ENCODE peak calls at places on chromosomes 7 and 10, in four cellular contexts. J is osteoblast, O is OCI-LY7, P is transverse colon. T is an unnamed sample.

GRCh38 chr10:78572565-78572964 is 496.2 kb upstream of the ZMIZ1 start:
- DNase-seq in J (no peak), O (no peak), P (no peak), T (no peak)

GRCh38 chr10:43806851-43807640 is 158.4 kb upstream of the ZNF32 start:
- DNase-seq in J (no peak), O (no peak), P (no peak), T (no peak)

GRCh38 chr10:7857259-7857658 is 39.0 kb downstream of the TAF3 start:
- DNase-seq in J (peak), O (no peak), P (no peak), T (no peak)

GRCh38 chr7:108528183-108528712 is 2.3 kb upstream of the PNPLA8 start:
- DNase-seq in J (peak), O (no peak), P (peak), T (no peak)

GRCh38 chr10:35335718-35336083 is 608 bp upstream of the CCNY start:
- DNase-seq in J (no peak), O (peak), P (peak), T (peak)

GRCh38 chr7:104664648-104665047 is 336.2 kb downstream of the LHFPL3 start:
- DNase-seq in J (no peak), O (no peak), P (no peak), T (no peak)

GRCh38 chr10:99658622-99659030 is 683 bp upstream of the ENTPD7 start:
- DNase-seq in J (peak), O (no peak), P (peak), T (peak)

GRCh38 chr10:76429331-76429625 is 997.9 kb downstream of the LRMDA start:
- DNase-seq in J (peak), O (no peak), P (no peak), T (no peak)

GRCh38 chr10:79397575-79398303 is 47.7 kb downstream of the ZCCHC24 start:
- DNase-seq in J (peak), O (no peak), P (no peak), T (no peak)

GRCh38 chr7:93751421-93751820 is 139.1 kb downstream of the TFPI2 start:
- DNase-seq in J (no peak), O (no peak), P (no peak), T (no peak)

GRCh38 chr10:78856421-78856820 is 212.3 kb upstream of the ZMIZ1 start:
- DNase-seq in J (no peak), O (no peak), P (no peak), T (no peak)

GRCh38 chr7:35805876-35806275 is 5.0 kb downstream of the SEPTIN7 start:
- DNase-seq in J (no peak), O (no peak), P (no peak), T (peak)

GRCh38 chr10:89241491-89242339 is 9.9 kb downstream of the LIPA start:
- DNase-seq in J (no peak), O (no peak), P (no peak), T (no peak)

GRCh38 chr7:70472580-70473239 is 659.2 kb upstream of the GALNT17 start:
- DNase-seq in J (no peak), O (no peak), P (no peak), T (no peak)

GRCh38 chr10:52573347-52573746 is 199.2 kb downstream of the MBL2 start:
- DNase-seq in J (no peak), O (no peak), P (no peak), T (no peak)

GRCh38 chr10:6383099-6383812 is 180.5 kb downstream of the PFKFB3 start:
- DNase-seq in J (peak), O (no peak), P (no peak), T (no peak)

GRCh38 chr10:13892871-13893270 is 306.1 kb downstream of the PRPF18 start:
- DNase-seq in J (no peak), O (no peak), P (no peak), T (no peak)

GRCh38 chr7:55502988-55503514 is 69.3 kb downstream of the VOPP1 start:
- DNase-seq in J (no peak), O (peak), P (no peak), T (no peak)

GRCh38 chr7:27547401-27547800 is 115.3 kb downstream of the HIBADH start:
- DNase-seq in J (peak), O (no peak), P (no peak), T (no peak)

GRCh38 chr10:101193210-101193609 is 36.1 kb downstream of the LBX1 start:
- DNase-seq in J (no peak), O (no peak), P (no peak), T (no peak)

GRCh38 chr7:1813394-1814088 is 143.5 kb downstream of the ELFN1 start:
- DNase-seq in J (peak), O (no peak), P (no peak), T (no peak)

GRCh38 chr7:1810521-1810920 is 140.4 kb downstream of the ELFN1 start:
- DNase-seq in J (peak), O (no peak), P (no peak), T (no peak)

GRCh38 chr7:1812693-1813393 is 142.8 kb downstream of the ELFN1 start:
- DNase-seq in J (peak), O (no peak), P (no peak), T (no peak)

GRCh38 chr7:1810961-1811849 is 141.1 kb downstream of the ELFN1 start:
- DNase-seq in J (peak), O (no peak), P (no peak), T (no peak)

DNA sequence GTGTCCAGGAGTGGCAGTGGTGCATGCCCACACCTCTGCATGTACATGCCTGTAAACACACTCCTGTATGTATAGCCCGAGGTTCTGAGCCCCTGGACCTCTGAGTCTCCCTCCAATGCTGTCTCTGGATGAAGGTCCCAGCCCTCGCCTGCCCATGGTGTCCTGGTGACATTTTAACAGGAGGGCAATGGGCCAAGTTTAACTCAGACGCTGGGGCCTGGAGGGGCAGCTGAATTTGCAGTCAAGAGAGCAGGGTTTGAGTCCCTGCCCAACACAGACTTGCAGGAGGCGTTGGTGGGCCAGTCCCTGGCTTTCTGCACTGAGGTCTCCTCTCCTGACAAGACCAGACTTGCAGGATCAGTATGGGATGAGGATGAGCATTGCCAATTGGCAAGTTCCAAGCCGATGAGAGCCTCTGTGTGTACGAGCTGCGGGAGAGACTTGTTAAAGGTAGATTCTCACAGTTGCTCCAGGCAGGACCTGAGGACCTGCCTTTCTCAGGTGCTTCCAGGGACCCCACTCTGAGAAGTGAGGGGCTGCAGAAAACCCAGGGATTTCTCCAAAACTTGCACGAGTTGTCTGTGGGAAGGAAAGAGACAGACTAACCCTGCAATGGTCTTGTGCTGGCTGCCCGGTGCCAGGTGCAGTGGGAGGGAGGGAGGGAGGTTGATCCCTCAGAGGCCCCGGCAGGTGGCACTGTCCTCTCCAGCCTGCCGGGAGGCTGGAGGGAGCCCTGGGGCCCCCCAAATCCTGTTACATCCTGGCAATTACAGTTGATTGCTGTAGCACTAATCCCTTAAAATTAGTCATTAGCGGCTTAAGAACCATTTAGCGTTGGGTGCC is 142.0 kb downstream of the ELFN1 start:
- DNase-seq in J (peak), O (peak), P (no peak), T (no peak)
- TF ChIP-seq CTCF in J (peak), O (peak), P (peak), T (peak)

DNA sequence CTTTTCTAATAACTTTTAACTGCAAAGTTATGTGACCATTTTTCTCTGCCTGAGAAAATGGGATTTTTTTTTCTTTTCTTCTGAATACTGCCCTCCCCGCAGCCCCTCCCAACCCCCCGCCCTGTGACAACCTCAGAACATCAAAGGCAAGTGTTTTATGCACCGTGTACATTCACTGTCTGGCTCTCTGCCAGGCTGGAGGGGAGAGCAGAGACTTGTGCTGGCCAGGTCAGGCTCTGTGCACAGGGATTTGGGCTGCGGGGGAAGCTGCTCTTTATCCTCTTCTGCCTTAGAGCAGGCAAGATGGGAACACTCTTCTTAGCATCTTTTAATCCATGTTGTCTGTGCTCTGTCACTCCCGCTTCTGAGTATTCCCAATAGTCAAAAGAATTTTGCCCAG is 195.1 kb downstream of the CCSER2 start:
- DNase-seq in J (no peak), O (no peak), P (no peak), T (no peak)
- TF ChIP-seq CTCF in J (no peak), O (no peak), P (no peak), T (no peak)

DNA sequence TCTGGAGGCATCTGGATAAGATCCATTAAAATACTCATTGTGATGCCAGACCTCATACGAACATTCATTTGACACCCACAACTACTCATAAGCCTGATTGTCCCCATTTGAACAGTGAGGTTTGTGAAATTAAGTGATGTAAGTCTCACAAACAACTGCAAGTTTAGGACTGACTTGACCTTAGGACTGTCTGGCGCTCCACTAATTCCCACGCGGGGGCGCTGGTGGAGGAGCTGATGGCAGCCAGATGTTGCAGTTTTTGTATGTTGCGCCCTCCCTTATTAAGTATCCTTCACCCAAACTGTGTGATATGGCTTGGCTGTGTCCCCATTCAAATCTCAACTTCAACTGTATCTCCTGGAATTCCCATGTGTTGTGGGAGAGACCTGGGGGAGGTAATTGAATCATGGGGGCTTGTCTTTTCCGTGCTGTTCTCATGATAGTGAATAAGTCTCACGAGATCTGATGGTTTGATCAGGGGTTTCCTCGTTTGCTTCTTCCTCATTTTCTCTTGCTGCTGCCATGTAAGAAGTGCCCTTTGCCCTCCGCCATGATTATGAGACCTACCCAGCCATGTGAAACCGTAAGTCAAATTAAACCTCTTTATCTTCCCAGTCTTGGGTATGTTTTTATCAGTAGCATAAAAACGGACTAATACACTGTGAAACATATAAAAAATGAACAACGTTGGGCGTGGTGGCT is 20.3 kb upstream of the TIAL1 start:
- DNase-seq in J (no peak), O (no peak), P (no peak), T (peak)
- TF ChIP-seq CTCF in J (peak), O (no peak), P (no peak), T (no peak)

DNA sequence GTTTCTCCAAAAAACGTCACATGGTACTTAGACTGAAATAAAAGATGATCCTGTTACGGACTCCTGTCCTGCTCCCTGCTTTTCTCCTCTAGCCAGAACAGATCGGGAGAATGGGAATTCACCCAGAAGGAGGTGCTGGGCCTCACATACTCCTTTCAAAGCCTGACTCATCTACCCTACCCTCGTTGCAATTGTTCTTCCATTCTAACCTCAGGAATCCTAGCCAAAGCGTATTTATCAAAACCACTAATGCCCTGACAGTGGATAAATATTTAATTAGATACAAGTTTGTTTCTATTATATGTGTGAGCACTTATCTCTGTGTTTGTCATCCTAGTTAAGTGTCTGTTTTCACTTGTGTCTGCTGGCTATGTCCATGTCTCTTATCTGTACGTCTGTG is 21.7 kb downstream of the ZCWPW1 start:
- DNase-seq in J (no peak), O (no peak), P (no peak), T (no peak)
- TF ChIP-seq CTCF in J (no peak), O (no peak), P (no peak), T (no peak)

GRCh38 chr10:96626795-96627194 is 40.0 kb upstream of the TM9SF3 start:
- DNase-seq in J (no peak), O (no peak), P (no peak), T (peak)
- TF ChIP-seq CTCF in J (no peak), O (peak), P (no peak), T (no peak)

GRCh38 chr10:4984971-4985594 is 18.6 kb downstream of the AKR1C2 start:
- DNase-seq in J (no peak), O (no peak), P (no peak), T (no peak)
- TF ChIP-seq CTCF in J (peak), O (no peak), P (no peak), T (no peak)

T was measured in activated CD8-positive, alpha-beta T cell treated with anti-CD3 and anti-CD28 coated beads for 36 hours.